ENCODE peak calls at places on chromosomes 16 and 17, in five cellular contexts. R is OCI-LY7, H is GM23248, E is mammary epithelial cell, A is neural progenitor cell. M is an unnamed sample. For H3K79me2, the result is how much of the 10 kb centered on the place peaks cover.

GRCh38 chr17:82239926-82240505 is 11.2 kb downstream of the SLC16A3 start:
- DNase-seq in R (no peak), E (no peak), H (no peak), A (no peak), M (no peak)

GRCh38 chr16:77971306-77972131 is 50.8 kb upstream of the CLEC3A start:
- DNase-seq in A (peak), H (peak), R (peak), E (peak), M (peak)

GRCh38 chr17:2893422-2893914 is 97.2 kb downstream of the RAP1GAP2 start:
- DNase-seq in R (no peak), H (no peak), A (no peak), E (peak), M (no peak)

GRCh38 chr17:50263293-50264262 is 10.7 kb upstream of the TMEM92 start:
- DNase-seq in A (no peak), R (no peak), E (no peak), H (no peak), M (no peak)

GRCh38 chr16:4660454-4661007 is 32.8 kb upstream of the NUDT16L1 start:
- DNase-seq in R (no peak), E (peak), A (no peak), H (peak), M (peak)

GRCh38 chr17:4788807-4789700 is at the start of gene GLTPD2:
- DNase-seq in H (no peak), A (peak), E (no peak), R (no peak), M (no peak)

GRCh38 chr17:50499270-50499669 is 9.0 kb upstream of the MYCBPAP start:
- DNase-seq in H (no peak), R (no peak), E (no peak), A (no peak), M (no peak)

GRCh38 chr17:41535764-41536481 is 7.8 kb upstream of the KRT19 start:
- DNase-seq in H (no peak), R (no peak), A (no peak), E (no peak), M (no peak)

GRCh38 chr17:19654342-19654886 is 5.9 kb downstream of the ALDH3A2 start:
- DNase-seq in E (no peak), A (no peak), R (no peak), H (no peak), M (no peak)

GRCh38 chr17:39125143-39125875 is 26.1 kb downstream of the PLXDC1 start:
- DNase-seq in E (no peak), R (no peak), H (no peak), A (no peak), M (no peak)

GRCh38 chr17:2282297-2282873 is 21.2 kb downstream of the SMG6 start:
- DNase-seq in R (peak), H (peak), E (peak), A (peak), M (peak)

GRCh38 chr17:68176770-68177169 is 71.1 kb upstream of the AMZ2 start:
- DNase-seq in H (no peak), A (peak), R (no peak), E (no peak), M (no peak)

GRCh38 chr16:21598676-21599157 is 660 bp upstream of the METTL9 start:
- DNase-seq in E (peak), H (peak), R (peak), A (no peak), M (peak)

GRCh38 chr16:88924834-88925539 is 52.0 kb downstream of the CBFA2T3 start:
- DNase-seq in H (peak), E (peak), A (peak), R (peak), M (peak)
- H3K79me2 ChIP-seq in H (under half), E (under half), A (under half), R (under half), M (under half)

GRCh38 chr16:30697264-30698138 is 1.5 kb upstream of the SRCAP start:
- DNase-seq in H (peak), E (no peak), A (no peak), R (peak), M (no peak)
- H2AFZ ChIP-seq in H (peak), E (peak), A (peak), R (peak), M (peak)

DNA sequence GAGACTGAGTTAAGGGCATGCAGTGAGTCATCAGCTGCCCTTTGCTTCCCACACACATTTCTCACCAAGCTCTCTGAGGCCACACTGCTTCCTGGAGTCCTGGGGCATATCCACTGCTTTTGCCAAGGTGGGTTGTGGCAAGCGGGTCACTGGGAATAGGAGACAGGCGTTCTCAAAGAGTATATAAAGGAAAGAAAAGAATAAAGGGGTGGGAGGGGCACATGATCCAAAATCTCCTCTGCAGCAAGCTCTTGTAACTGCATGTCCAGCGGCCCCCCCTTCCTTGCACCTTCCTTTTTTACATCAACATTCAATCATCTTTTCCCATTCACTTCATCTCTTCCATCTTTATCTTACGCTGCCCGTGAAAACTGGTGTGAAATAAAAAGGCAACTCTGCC is 259.1 kb upstream of the RPL38 start:
- DNase-seq in E (no peak), H (no peak), A (no peak), R (no peak), M (no peak)
- H3K4me3 ChIP-seq in E (no peak), H (no peak), A (no peak), R (no peak), M (no peak)

GRCh38 chr17:27590864-27591263 is 40.1 kb upstream of the LGALS9 start:
- DNase-seq in R (no peak), A (no peak), H (no peak), E (no peak), M (no peak)
- H3K79me2 ChIP-seq in R (under half), A (under half), H (under half), E (under half), M (under half)

DNA sequence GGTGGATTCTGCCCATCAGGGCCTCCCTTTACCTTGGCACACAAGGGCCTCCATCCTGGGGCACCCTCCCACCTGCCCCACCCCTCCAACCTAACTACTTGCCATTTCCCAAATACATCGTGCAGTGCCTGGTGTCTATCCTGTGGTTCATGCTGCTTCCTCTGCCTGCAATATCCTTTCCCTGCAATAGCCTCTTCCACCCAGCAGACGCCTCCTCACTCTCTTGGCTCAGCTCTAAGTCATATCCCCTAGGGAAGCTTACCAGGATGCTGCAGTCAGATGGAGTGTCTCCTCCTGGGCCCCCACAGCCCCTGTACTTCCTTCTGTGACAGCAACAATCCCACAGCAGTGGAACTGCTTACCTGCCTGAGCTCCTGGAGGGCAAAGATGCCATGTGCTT is 36.7 kb downstream of the CCDC182 start:
- DNase-seq in R (no peak), E (no peak), A (no peak), H (peak), M (no peak)
- H2AFZ ChIP-seq in R (no peak), E (no peak), A (peak), H (no peak), M (no peak)

M was measured in endothelial cell of umbilical vein.